ENCODE peak calls at places on chromosomes 16 and 17, in ten cellular contexts. K, L, I, G, U, C, H, Z, V and W are unnamed samples.

GRCh38 chr17:61385091-61385868 is 14.4 kb upstream of the TBX2 start:
- DNase-seq in K (no peak), L (no peak), I (no peak), G (no peak), U (no peak), C (no peak), H (no peak), Z (no peak), V (no peak), W (no peak)

GRCh38 chr17:1083451-1084187 is 86.7 kb downstream of the TIMM22 start:
- DNase-seq in K (no peak), L (no peak), I (no peak), G (no peak), U (no peak), C (no peak), H (no peak), Z (no peak), V (no peak), W (no peak)

GRCh38 chr17:57604771-57605733 is 140.0 kb downstream of the CCDC182 start:
- DNase-seq in K (peak; percentile 55), L (no peak), I (no peak), G (peak; percentile 46), U (peak; percentile 74), C (peak; percentile 72), H (peak; percentile 88), Z (no peak), V (no peak), W (no peak)

GRCh38 chr17:29622337-29623282 is at the start of gene CORO6:
- DNase-seq in K (peak; percentile 23), L (peak; percentile 43), I (peak; percentile 92), G (peak; percentile 76), U (peak; percentile 47), C (peak; percentile 47), H (no peak), Z (no peak), V (no peak), W (no peak)

GRCh38 chr17:73291260-73291801 is 20.5 kb downstream of the CDC42EP4 start:
- DNase-seq in K (peak; percentile 86), L (peak; percentile 51), I (no peak), G (peak; percentile 55), U (peak; percentile 66), C (peak; percentile 76), H (peak; percentile 84), Z (no peak), V (peak; percentile 76), W (peak; percentile 92)

GRCh38 chr17:34252138-34252889 is 2.8 kb upstream of the CCL2 start:
- DNase-seq in K (peak; percentile 95), L (peak; percentile 82), I (no peak), G (peak; percentile 21), U (peak; percentile 99), C (peak; percentile 81), H (peak; percentile 98), Z (no peak), V (peak; percentile 92), W (no peak)

GRCh38 chr16:24731722-24732419 is 2.4 kb downstream of the TNRC6A start:
- DNase-seq in K (no peak), L (peak; percentile 57), I (no peak), G (no peak), U (no peak), C (no peak), H (peak; percentile 89), Z (no peak), V (no peak), W (no peak)

GRCh38 chr16:81251871-81252270 is 13.4 kb downstream of the BCO1 start:
- DNase-seq in K (peak; percentile 20), L (no peak), I (no peak), G (no peak), U (no peak), C (no peak), H (no peak), Z (no peak), V (no peak), W (no peak)

GRCh38 chr16:28839899-28840298 is 6.2 kb downstream of the TUFM start:
- DNase-seq in K (no peak), L (no peak), I (no peak), G (no peak), U (no peak), C (no peak), H (no peak), Z (no peak), V (no peak), W (no peak)

GRCh38 chr16:2026461-2027023 is at the start of gene NHERF2:
- DNase-seq in K (no peak), L (no peak), I (peak; percentile 90), G (no peak), U (peak; percentile 46), C (peak; percentile 57), H (no peak), Z (no peak), V (no peak), W (no peak)

DNA sequence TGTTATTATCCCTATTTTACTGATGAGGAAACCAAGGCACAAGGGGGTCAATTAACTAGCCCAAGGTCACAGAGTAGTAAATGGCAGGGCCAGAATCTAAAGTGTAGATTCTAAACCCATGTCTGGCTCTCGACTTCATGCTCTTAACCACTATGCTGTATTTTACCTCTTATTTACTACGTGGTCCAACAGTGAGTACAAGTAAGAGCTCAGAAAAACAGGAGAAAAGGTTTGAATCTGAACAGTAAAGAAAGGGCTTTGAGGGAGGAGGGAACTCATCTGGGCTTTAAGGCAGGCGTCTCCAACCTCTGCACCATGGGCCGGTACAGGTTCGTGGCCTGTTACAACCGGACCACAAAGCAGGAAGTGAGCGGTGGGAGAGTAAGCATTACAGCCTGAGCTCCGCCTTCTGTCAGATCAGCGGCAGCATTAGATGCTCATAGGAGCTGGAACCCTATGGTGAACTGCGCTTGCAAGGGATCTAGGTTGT is 62.9 kb downstream of the SMURF2 start:
- DNase-seq in K (no peak), L (no peak), I (no peak), G (no peak), U (no peak), C (peak; percentile 29), H (no peak), Z (no peak), V (no peak), W (no peak)
- TF ChIP-seq POLR2A in K (no peak), L (no peak), I (no peak), G (peak; percentile 74), U (no peak), C (no peak), H (no peak), Z (no peak), V (no peak), W (no peak)

DNA sequence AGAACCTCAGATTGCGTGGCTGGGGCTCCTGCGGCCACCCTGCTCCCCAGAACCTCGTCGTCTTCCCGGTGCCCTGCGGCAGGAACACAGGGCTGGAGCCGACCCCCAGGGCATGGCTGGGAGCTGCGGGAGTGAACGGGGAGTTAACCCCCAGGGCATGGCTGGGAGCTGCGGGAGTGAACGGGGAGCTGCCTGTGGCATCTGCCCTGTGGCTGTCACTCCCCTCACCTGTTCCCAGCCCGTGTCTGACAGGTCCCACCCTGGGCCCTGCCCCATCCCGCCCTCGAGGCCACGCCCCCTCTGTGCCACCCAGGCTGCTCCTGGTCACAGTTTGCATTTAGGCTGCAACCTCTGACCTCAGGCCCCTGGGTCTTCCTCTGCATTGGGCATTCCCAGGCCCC is 39.4 kb upstream of the ACSF3 start:
- DNase-seq in K (no peak), L (no peak), I (peak; percentile 76), G (no peak), U (no peak), C (peak; percentile 62), H (no peak), Z (no peak), V (no peak), W (no peak)
- TF ChIP-seq POLR2A in K (no peak), L (no peak), I (no peak), G (no peak), U (no peak), C (no peak), H (no peak), Z (no peak), V (no peak), W (no peak)

GRCh38 chr17:50665838-50666237 is 31.2 kb downstream of the ABCC3 start:
- DNase-seq in K (no peak), L (no peak), I (no peak), G (no peak), U (no peak), C (no peak), H (no peak), Z (no peak), V (no peak), W (no peak)

GRCh38 chr17:50667259-50668024 is 32.8 kb downstream of the ABCC3 start:
- DNase-seq in K (no peak), L (no peak), I (no peak), G (no peak), U (no peak), C (no peak), H (no peak), Z (no peak), V (no peak), W (no peak)

GRCh38 chr17:50668838-50669581 is 34.3 kb downstream of the ABCC3 start:
- DNase-seq in K (no peak), L (no peak), I (no peak), G (no peak), U (no peak), C (no peak), H (no peak), Z (no peak), V (no peak), W (no peak)

GRCh38 chr17:50666316-50666715 is 31.6 kb downstream of the ABCC3 start:
- DNase-seq in K (no peak), L (no peak), I (no peak), G (no peak), U (no peak), C (no peak), H (no peak), Z (no peak), V (no peak), W (no peak)

DNA sequence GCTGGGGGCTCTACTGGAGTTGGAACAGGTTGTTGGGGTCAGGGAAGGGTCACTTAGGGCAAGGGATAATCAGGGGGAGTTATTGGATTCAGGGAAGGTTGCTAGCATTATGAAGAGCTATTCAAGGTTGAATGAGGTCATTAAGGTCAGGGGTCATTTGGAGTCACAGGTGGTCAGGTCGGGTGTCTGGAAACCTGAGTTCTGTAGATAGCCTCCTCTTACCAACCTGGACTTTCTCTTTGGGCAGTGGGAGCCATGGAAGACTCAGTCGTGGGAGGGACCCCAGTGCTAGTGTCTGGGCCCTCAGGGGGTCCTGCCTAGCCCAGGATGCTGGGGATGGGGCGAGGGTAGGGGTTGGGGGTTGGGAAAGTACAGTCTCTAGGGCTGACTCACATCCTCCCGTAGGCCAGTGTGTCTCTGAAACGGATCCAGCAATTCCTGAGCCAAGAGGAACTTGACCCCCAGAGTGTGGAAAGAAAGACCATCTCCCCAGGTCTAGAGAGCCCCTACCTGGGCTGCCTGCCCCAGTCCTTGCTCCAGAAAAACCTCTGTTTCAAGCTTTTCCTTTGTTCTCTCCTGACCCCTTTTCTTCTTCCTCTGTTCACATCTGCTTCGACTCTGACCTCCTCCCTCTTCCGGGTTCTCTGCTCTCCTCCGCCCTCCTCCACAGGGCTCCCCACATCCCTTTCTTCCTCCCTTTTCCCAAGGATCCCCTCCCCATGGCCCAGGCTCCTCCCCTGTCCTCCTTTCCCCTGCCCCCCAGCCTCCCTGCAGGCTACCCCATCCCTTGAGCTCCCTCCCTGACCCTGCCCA is 33.5 kb downstream of the ABCC3 start:
- DNase-seq in K (peak; percentile 41), L (no peak), I (no peak), G (no peak), U (no peak), C (no peak), H (no peak), Z (no peak), V (no peak), W (peak; percentile 76)
- TF ChIP-seq POLR2A in K (no peak), L (no peak), I (no peak), G (no peak), U (no peak), C (no peak), H (no peak), Z (no peak), V (no peak), W (peak; percentile 19)

GRCh38 chr17:40100419-40100668 is at the start of gene NR1D1:
- DNase-seq in K (no peak), L (no peak), I (no peak), G (no peak), U (no peak), C (no peak), H (no peak), Z (no peak), V (no peak), W (no peak)
- TF ChIP-seq POLR2A in K (peak; percentile 92), L (peak; percentile 99), I (peak; percentile 98), G (no peak), U (peak; percentile 96), C (peak; percentile 98), H (peak; percentile 96), Z (peak; percentile 64), V (peak; percentile 84), W (peak; percentile 95)